ENCODE peak calls at places on chromosomes 16 and 17, in four cellular contexts. V, F, C and O are unnamed samples.
A peak's percentile ranks its signal among the peaks of the same experiment; 100 is the strongest.

GRCh38 chr17:75308732-75309629 is 19.7 kb upstream of the SLC25A19 start:
- DNase-seq in V (no peak), C (no peak), F (no peak), O (no peak)

GRCh38 chr17:21756856-21757619 is 64.7 kb downstream of the KCNJ18 start:
- DNase-seq in C (peak; percentile 27), V (no peak), F (no peak), O (no peak)

GRCh38 chr17:17042851-17043667 is 802 bp downstream of the MPRIP start:
- DNase-seq in C (peak; percentile 71), F (peak; percentile 6), V (no peak), O (no peak)

GRCh38 chr17:7560172-7561027 is 1.3 kb upstream of the SENP3 start:
- DNase-seq in F (no peak), V (peak; percentile 59), C (peak; percentile 79), O (peak; percentile 63)

GRCh38 chr16:23318639-23319038 is 16.5 kb downstream of the SCNN1B start:
- DNase-seq in F (no peak), V (no peak), C (peak; percentile 21), O (no peak)

GRCh38 chr17:28720247-28720996 is 637 bp downstream of the RPL23A start:
- DNase-seq in C (no peak), V (no peak), F (peak; percentile 27), O (no peak)

GRCh38 chr16:3256876-3257465 is 538 bp upstream of the MEFV start:
- DNase-seq in F (no peak), C (no peak), V (no peak), O (no peak)

GRCh38 chr17:14125518-14126125 is 56.3 kb downstream of the COX10 start:
- DNase-seq in F (no peak), C (no peak), V (no peak), O (no peak)

GRCh38 chr17:49553676-49554335 is 21.9 kb upstream of the NXPH3 start:
- DNase-seq in C (no peak), F (no peak), V (no peak), O (no peak)

GRCh38 chr17:8746501-8747236 is 2.0 kb upstream of the CCDC42 start:
- DNase-seq in C (no peak), F (no peak), V (no peak), O (no peak)

GRCh38 chr16:80175011-80175410 is 365.8 kb upstream of the DYNLRB2 start:
- DNase-seq in C (no peak), V (no peak), F (no peak), O (no peak)

GRCh38 chr17:29140051-29140582 is 40.1 kb downstream of the MYO18A start:
- DNase-seq in F (peak; percentile 74), C (peak; percentile 97), V (peak; percentile 91), O (peak; percentile 90)

GRCh38 chr17:57782642-57783337 is 37.7 kb upstream of the CCDC182 start:
- DNase-seq in F (no peak), C (no peak), V (no peak), O (no peak)

GRCh38 chr16:491225-491919 is 36.1 kb upstream of the CAPN15 start:
- DNase-seq in F (no peak), C (no peak), V (no peak), O (no peak)

GRCh38 chr16:8541868-8542267 is 48.4 kb downstream of the TMEM114 start:
- DNase-seq in V (no peak), C (no peak), F (no peak), O (no peak)

GRCh38 chr17:77328823-77329740 is 188.3 kb downstream of the SEC14L1 start:
- DNase-seq in C (peak; percentile 34), F (no peak), V (peak; percentile 4), O (no peak)

GRCh38 chr16:55035037-55035436 is 104.4 kb downstream of the IRX5 start:
- DNase-seq in C (peak; percentile 40), F (no peak), V (no peak), O (no peak)

GRCh38 chr17:55238197-55238930 is 26.4 kb upstream of the HLF start:
- DNase-seq in F (peak; percentile 88), C (peak; percentile 96), V (peak; percentile 95), O (peak; percentile 93)

GRCh38 chr16:84458606-84459516 is 45.6 kb downstream of the MEAK7 start:
- DNase-seq in C (peak; percentile 43), V (no peak), F (no peak), O (no peak)

GRCh38 chr16:78695371-78695770 is 595.9 kb downstream of the WWOX start:
- DNase-seq in F (no peak), V (no peak), C (no peak), O (peak; percentile 46)

GRCh38 chr17:48488548-48489106 is 42.2 kb downstream of the HOXB1 start:
- DNase-seq in C (no peak), F (no peak), V (no peak), O (no peak)

GRCh38 chr16:64437706-64438329 is 684.0 kb downstream of the CDH11 start:
- DNase-seq in F (no peak), C (no peak), V (peak; percentile 25), O (no peak)

GRCh38 chr17:82970067-82970466 is 109.3 kb upstream of the METRNL start:
- DNase-seq in C (no peak), F (no peak), V (no peak), O (no peak)

GRCh38 chr16:75319513-75320401 is 68.3 kb upstream of the BCAR1 start:
- DNase-seq in C (no peak), F (no peak), V (no peak), O (no peak)

GRCh38 chr17:15966183-15966878 is 21.4 kb downstream of the ADORA2B start:
- DNase-seq in C (no peak), F (no peak), V (no peak), O (no peak)

GRCh38 chr17:35254107-35254802 is 11.4 kb downstream of the SLFN5 start:
- DNase-seq in F (no peak), V (peak; percentile 64), C (peak; percentile 82), O (peak; percentile 93)

GRCh38 chr17:42329025-42329976 is 41.0 kb downstream of the STAT5A start:
- DNase-seq in V (no peak), C (no peak), F (no peak), O (no peak)

GRCh38 chr17:33288954-33289353 is 4.1 kb downstream of the ASIC2 start:
- DNase-seq in F (no peak), C (no peak), V (no peak), O (no peak)

GRCh38 chr16:68469728-68470460 is 21.6 kb upstream of the SMPD3 start:
- DNase-seq in F (no peak), C (no peak), V (no peak), O (no peak)

GRCh38 chr17:6092182-6092922 is 22.2 kb downstream of the WSCD1 start:
- DNase-seq in V (no peak), F (no peak), C (peak; percentile 47), O (no peak)

GRCh38 chr16:10182186-10182683 is at the start of gene GRIN2A:
- DNase-seq in V (no peak), F (no peak), C (no peak), O (no peak)

GRCh38 chr17:72110953-72111339 is 9.9 kb upstream of the SOX9 start:
- DNase-seq in F (no peak), C (no peak), V (no peak), O (no peak)

GRCh38 chr17:72134560-72135399 is 14.0 kb downstream of the SOX9 start:
- DNase-seq in V (no peak), F (no peak), C (no peak), O (no peak)

GRCh38 chr17:43906951-43907424 is 348 bp downstream of the MPP2 start:
- DNase-seq in F (peak; percentile 10), V (no peak), C (no peak), O (no peak)

GRCh38 chr16:57619606-57620315 is 8.7 kb upstream of the ADGRG1 start:
- DNase-seq in V (no peak), F (no peak), C (peak; percentile 62), O (no peak)

GRCh38 chr16:88686062-88686438 is 257 bp downstream of the SNAI3 start:
- DNase-seq in C (no peak), F (peak; percentile 52), V (no peak), O (no peak)

GRCh38 chr16:74771656-74772315 is 2.8 kb downstream of the FA2H start:
- DNase-seq in V (no peak), F (no peak), C (no peak), O (no peak)

GRCh38 chr17:44829558-44830358 is at the start of gene GJC1:
- DNase-seq in F (no peak), C (peak; percentile 70), V (peak; percentile 49), O (peak; percentile 28)

GRCh38 chr16:9689597-9689996 is 492.6 kb downstream of the GRIN2A start:
- DNase-seq in F (no peak), V (no peak), C (no peak), O (no peak)

DNA sequence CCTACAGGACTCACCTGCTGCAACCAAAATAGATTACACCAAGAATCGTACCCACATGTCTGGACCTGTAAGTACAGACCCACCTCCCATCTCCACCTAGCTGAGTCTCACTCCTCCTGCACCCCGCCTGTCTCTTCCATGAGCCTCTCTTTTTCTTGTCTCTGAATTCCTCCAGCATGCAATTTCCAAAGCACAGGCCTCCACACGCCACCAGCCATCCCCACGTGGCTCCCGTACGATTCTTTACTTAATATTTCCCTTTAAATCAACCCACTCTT is 1.2 kb downstream of the RPH3AL start:
- DNase-seq in V (no peak), C (no peak), F (no peak), O (no peak)
- H3K4me1 ChIP-seq in V (peaks cover 50% of the 10 kb centered on the region), C (no peaks in the 10 kb centered on the region), F (no peaks in the 10 kb centered on the region), O (peaks cover 68% of the 10 kb centered on the region)

DNA sequence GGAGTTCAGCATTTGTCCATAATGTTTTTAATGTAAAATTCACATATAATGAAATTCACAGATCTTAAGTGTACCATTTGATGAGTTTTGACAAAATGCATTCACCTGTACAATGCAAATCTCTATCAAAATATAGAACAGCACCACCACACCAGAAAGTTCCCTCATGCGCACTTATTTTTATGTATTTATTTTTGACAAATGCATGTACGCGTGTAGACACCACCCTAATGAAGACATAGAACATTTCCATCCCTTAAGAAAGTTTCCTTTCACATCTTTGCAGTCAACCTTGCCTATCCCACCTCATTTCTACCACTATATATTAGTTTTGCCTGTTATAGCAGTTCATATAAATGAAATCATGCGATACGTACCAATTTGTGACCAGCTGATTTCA is 15.6 kb upstream of the IL4R start:
- DNase-seq in C (no peak), F (no peak), V (no peak), O (no peak)
- H3K4me1 ChIP-seq in C (no peaks in the 10 kb centered on the region), F (no peaks in the 10 kb centered on the region), V (no peaks in the 10 kb centered on the region), O (no peaks in the 10 kb centered on the region)

GRCh38 chr17:59465949-59466307 is 99.5 kb upstream of the DHX40 start:
- DNase-seq in C (no peak), F (no peak), V (no peak), O (no peak)
- H3K4me1 ChIP-seq in C (no peaks in the 10 kb centered on the region), F (no peaks in the 10 kb centered on the region), V (no peaks in the 10 kb centered on the region), O (no peaks in the 10 kb centered on the region)

GRCh38 chr17:64328036-64328874 is 62.4 kb downstream of the PECAM1 start:
- DNase-seq in V (no peak), C (no peak), F (no peak), O (no peak)
- H3K4me1 ChIP-seq in V (peaks cover 55% of the 10 kb centered on the region), C (peaks cover 7% of the 10 kb centered on the region), F (peaks cover 5% of the 10 kb centered on the region), O (peaks cover 4% of the 10 kb centered on the region)

GRCh38 chr17:65039349-65039988 is 17.1 kb downstream of the GNA13 start:
- DNase-seq in V (no peak), F (peak; percentile 50), C (no peak), O (no peak)
- H3K4me1 ChIP-seq in V (peaks cover 46% of the 10 kb centered on the region), F (peaks cover 91% of the 10 kb centered on the region), C (peaks cover 46% of the 10 kb centered on the region), O (peaks cover 89% of the 10 kb centered on the region)